ENCODE peak calls at places on chromosomes 12 and 14, in nine cellular contexts. P, M, G, H, D, E, R, J and L are unnamed samples.

GRCh38 chr12:50117057-50117622 is 5.1 kb downstream of the COX14 start:
- DNase-seq in H (no peak), G (no peak), P (no peak), D (no peak), J (no peak), R (no peak), M (no peak), E (peak; percentile 41), L (no peak)

GRCh38 chr12:50764116-50764860 is 387 bp downstream of the ATF1 start:
- DNase-seq in D (peak; percentile 89), M (peak; percentile 75), G (peak; percentile 79), J (peak; percentile 70), R (no peak), P (peak; percentile 55), H (no peak), E (peak; percentile 29), L (peak; percentile 69)

GRCh38 chr14:71117839-71118743 is 210.8 kb downstream of the PCNX1 start:
- DNase-seq in R (peak; percentile 87), D (no peak), G (no peak), E (no peak), H (no peak), M (no peak), J (no peak), P (no peak), L (no peak)

GRCh38 chr12:47903927-47904646 is 707 bp downstream of the VDR start:
- DNase-seq in G (peak; percentile 66), M (peak; percentile 48), E (peak; percentile 80), R (peak; percentile 84), J (peak; percentile 26), D (peak; percentile 72), P (peak; percentile 38), H (peak; percentile 33), L (no peak)

GRCh38 chr14:31692376-31692781 is 131.2 kb downstream of the NUBPL start:
- DNase-seq in R (peak; percentile 38), M (no peak), J (no peak), D (no peak), E (no peak), P (no peak), G (no peak), H (no peak), L (no peak)

GRCh38 chr14:50560929-50561280 is 960 bp downstream of the ATL1 start:
- DNase-seq in E (peak; percentile 90), J (peak; percentile 77), D (peak; percentile 51), H (peak; percentile 74), P (peak; percentile 26), G (peak; percentile 36), M (no peak), R (peak; percentile 64), L (peak; percentile 59)

GRCh38 chr14:51534623-51535022 is 117.1 kb upstream of the FRMD6 start:
- DNase-seq in R (peak; percentile 51), E (no peak), J (no peak), G (no peak), M (no peak), P (no peak), D (no peak), H (peak; percentile 41), L (peak; percentile 33)

GRCh38 chr12:5648692-5649338 is 216.9 kb downstream of the NTF3 start:
- DNase-seq in M (no peak), G (no peak), J (no peak), R (no peak), H (no peak), P (no peak), D (no peak), E (no peak), L (peak; percentile 80)

GRCh38 chr14:35247777-35248475 is 44.3 kb upstream of the PSMA6 start:
- DNase-seq in M (no peak), E (no peak), G (no peak), J (no peak), R (peak; percentile 39), H (no peak), P (no peak), D (no peak), L (no peak)
- H3K4me3 ChIP-seq in M (no peak overlapping the region), E (no peak overlapping the region), G (no peak overlapping the region), J (no peak overlapping the region), R (no peak overlapping the region), H (no peak overlapping the region), P (no peak overlapping the region), D (no peak overlapping the region), L (no peak overlapping the region)

GRCh38 chr14:105793836-105794235 is 267.5 kb downstream of the TMEM121 start:
- DNase-seq in E (no peak), J (no peak), G (no peak), D (no peak), M (no peak), P (no peak), R (no peak), H (no peak), L (no peak)
- H3K9me3 ChIP-seq in E (peaks cover 7% of the 10 kb centered on the region), J (no peaks in the 10 kb centered on the region), G (no peaks in the 10 kb centered on the region), D (no peaks in the 10 kb centered on the region), M (no peaks in the 10 kb centered on the region), P (no peaks in the 10 kb centered on the region), R (peaks cover 2% of the 10 kb centered on the region), H (no peaks in the 10 kb centered on the region), L (no peaks in the 10 kb centered on the region)

DNA sequence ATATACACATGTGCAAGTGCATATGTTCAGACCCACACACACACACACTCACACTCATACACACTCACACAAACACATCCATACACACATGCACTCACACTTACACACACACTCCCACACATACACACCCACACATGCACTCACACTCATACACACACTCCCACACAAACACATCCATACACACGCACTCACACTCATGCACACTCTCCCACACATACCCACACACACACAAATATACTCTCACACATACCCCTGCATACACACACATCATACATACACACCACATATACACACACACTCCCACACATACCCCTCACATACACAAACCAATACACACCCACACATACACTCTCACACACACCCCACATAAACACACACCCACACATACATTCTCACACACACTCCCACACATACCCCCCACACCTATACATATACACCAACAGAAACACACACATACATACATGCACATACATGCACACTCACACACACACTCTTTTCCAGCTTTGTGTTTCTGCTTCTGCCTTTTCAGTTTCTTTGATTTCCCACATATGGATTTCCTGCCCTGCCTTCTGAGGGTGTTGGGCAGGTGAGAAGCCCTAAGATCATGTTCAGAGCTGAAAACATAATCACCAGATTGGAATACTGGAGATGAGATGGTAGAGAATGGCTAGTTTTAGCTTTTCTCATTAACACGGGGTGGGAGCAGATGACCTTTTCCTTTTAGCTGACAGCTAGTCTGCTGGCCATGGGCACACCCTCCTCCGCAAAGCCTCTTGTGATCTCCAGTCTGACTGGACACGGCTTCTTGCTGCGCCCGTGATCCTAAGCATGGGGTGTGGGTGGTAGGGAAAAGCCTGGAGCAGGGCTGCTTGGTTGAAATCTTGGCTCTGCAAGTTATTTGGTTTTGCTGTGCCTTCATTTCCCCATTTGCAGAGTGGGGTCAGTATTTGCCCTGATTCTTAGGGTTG is 214.0 kb downstream of the CHST11 start:
- DNase-seq in M (no peak), R (no peak), P (peak; percentile 21), D (no peak), H (no peak), E (no peak), J (peak; percentile 70), G (no peak), L (no peak)
- H3K4me3 ChIP-seq in M (no peak overlapping the region), R (no peak overlapping the region), P (no peak overlapping the region), D (no peak overlapping the region), H (no peak overlapping the region), E (no peak overlapping the region), J (no peak overlapping the region), G (no peak overlapping the region), L (no peak overlapping the region)

GRCh38 chr12:133251732-133252131 is 16.1 kb upstream of the ANHX start:
- DNase-seq in H (no peak), J (no peak), M (no peak), G (no peak), R (no peak), D (no peak), E (no peak), P (no peak), L (no peak)

GRCh38 chr12:133256321-133256720 is 20.6 kb upstream of the ANHX start:
- DNase-seq in G (no peak), D (no peak), M (no peak), E (no peak), J (no peak), P (no peak), R (no peak), H (no peak), L (no peak)
- H3K9me3 ChIP-seq in G (no peaks in the 10 kb centered on the region), D (no peaks in the 10 kb centered on the region), M (no peaks in the 10 kb centered on the region), E (no peaks in the 10 kb centered on the region), J (no peaks in the 10 kb centered on the region), P (peaks cover 29% of the 10 kb centered on the region), R (peaks cover 3% of the 10 kb centered on the region), H (no peaks in the 10 kb centered on the region), L (no peaks in the 10 kb centered on the region)

GRCh38 chr12:57154076-57154475 is 6.7 kb upstream of the LRP1-AS start:
- DNase-seq in P (no peak), H (no peak), G (no peak), R (no peak), E (no peak), D (no peak), M (no peak), J (no peak), L (no peak)

GRCh38 chr12:57150400-57150799 is 3.0 kb upstream of the LRP1-AS start:
- DNase-seq in G (no peak), P (no peak), H (no peak), J (no peak), D (no peak), M (no peak), R (no peak), E (no peak), L (no peak)

GRCh38 chr12:57152408-57153038 is 5.1 kb upstream of the LRP1-AS start:
- DNase-seq in J (peak; percentile 71), M (no peak), P (no peak), R (peak; percentile 60), E (peak; percentile 88), D (no peak), H (no peak), G (no peak), L (no peak)

GRCh38 chr12:57153420-57153997 is 6.1 kb upstream of the LRP1-AS start:
- DNase-seq in R (no peak), E (no peak), M (no peak), D (no peak), P (no peak), J (no peak), G (no peak), H (no peak), L (no peak)

DNA sequence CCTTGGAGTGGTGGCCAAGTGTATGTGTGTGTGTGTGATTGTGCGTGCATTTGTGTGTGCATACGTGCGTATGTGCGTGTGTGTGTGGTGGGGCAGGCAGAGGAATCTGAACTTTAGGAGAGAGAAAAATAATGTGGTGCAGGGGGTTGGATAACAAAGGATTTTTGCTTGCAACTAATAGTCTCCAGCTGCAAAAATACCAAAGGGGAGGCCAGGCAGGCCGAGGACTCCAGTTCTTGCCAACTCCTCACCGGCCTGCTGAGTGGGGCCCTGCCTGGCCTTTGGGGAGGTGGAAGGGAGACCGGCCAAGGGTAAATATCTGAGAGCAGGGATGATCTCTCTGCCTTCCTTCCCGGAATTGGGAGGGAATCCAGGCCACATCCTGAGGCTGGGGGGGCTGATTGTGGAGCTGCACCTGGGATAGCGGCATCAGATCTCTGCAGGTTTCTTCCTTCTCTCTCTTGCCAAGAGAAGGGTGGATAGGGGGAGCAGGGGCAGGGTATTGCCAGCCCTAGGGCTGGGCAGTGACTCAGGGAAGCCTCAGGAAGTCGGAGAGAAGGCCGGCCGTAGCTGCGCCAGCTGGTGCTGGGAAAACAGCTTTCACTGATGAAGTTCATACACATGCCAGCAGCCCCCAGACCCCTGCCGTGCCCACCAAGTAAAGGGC is 4.5 kb upstream of the LRP1-AS start:
- DNase-seq in D (no peak), G (no peak), R (peak; percentile 69), H (no peak), J (peak; percentile 69), P (no peak), M (no peak), E (no peak), L (no peak)
- H3K4me3 ChIP-seq in D (no peak overlapping the region), G (no peak overlapping the region), R (no peak overlapping the region), H (no peak overlapping the region), J (no peak overlapping the region), P (no peak overlapping the region), M (no peak overlapping the region), E (no peak overlapping the region), L (no peak overlapping the region)